ENCODE peak calls at places on chromosomes 12 and 14, in six cellular contexts. I is lung, W is heart left ventricle, B is uterus, A is suprapubic skin, J is tibial nerve. E is an unnamed sample.

GRCh38 chr12:109197327-109197726 is 80.9 kb downstream of the ACACB start:
- DNase-seq in B (no peak), W (no peak), I (no peak), A (no peak), J (no peak), E (no peak)

GRCh38 chr12:3667485-3667884 is 85.4 kb downstream of the CRACR2A start:
- DNase-seq in A (no peak), J (no peak), I (no peak), B (no peak), W (no peak), E (no peak)

GRCh38 chr12:127400231-127400630 is 866.7 kb upstream of the TMEM132C start:
- DNase-seq in B (no peak), A (no peak), I (no peak), W (no peak), J (no peak), E (no peak)

GRCh38 chr14:22564463-22564862 is 24.6 kb downstream of the DAD1 start:
- DNase-seq in B (no peak), A (no peak), J (no peak), W (no peak), I (no peak), E (no peak)

GRCh38 chr12:325886-326285 is 63.2 kb downstream of the KDM5A start:
- DNase-seq in A (no peak), B (no peak), I (no peak), J (no peak), W (no peak), E (no peak)

GRCh38 chr12:110745632-110746284 is 3.1 kb upstream of the PPP1CC start:
- DNase-seq in W (no peak), A (no peak), J (no peak), B (no peak), I (no peak), E (no peak)

GRCh38 chr12:64679487-64679983 is 69.2 kb downstream of the RASSF3 start:
- DNase-seq in A (peak; percentile 87), J (peak; percentile 52), I (peak; percentile 72), W (peak; percentile 84), B (peak; percentile 73), E (peak; percentile 60)

GRCh38 chr14:103372552-103373304 is 12.5 kb upstream of the MARK3 start:
- DNase-seq in W (no peak), A (no peak), J (no peak), I (no peak), B (no peak), E (no peak)

GRCh38 chr12:100795193-100796179 is 910 bp downstream of the ANO4 start:
- DNase-seq in I (no peak), W (no peak), A (no peak), J (no peak), B (no peak), E (no peak)

GRCh38 chr14:63388766-63389431 is 70.2 kb upstream of the GPHB5 start:
- DNase-seq in A (no peak), J (peak; percentile 28), B (peak; percentile 38), I (peak; percentile 56), W (peak; percentile 70), E (peak; percentile 62)

GRCh38 chr12:112838731-112839130 is 47.2 kb downstream of the RPH3A start:
- DNase-seq in A (peak; percentile 47), B (no peak), J (no peak), I (no peak), W (no peak), E (no peak)

GRCh38 chr12:94998322-94998721 is 5.2 kb downstream of the NDUFA12 start:
- DNase-seq in W (no peak), B (no peak), I (no peak), A (no peak), J (no peak), E (no peak)

GRCh38 chr12:116714175-116714574 is 23.7 kb downstream of the SPRING1 start:
- DNase-seq in B (no peak), J (no peak), A (peak; percentile 80), I (no peak), W (no peak), E (no peak)

GRCh38 chr12:116710367-116710766 is 27.5 kb downstream of the SPRING1 start:
- DNase-seq in W (no peak), I (no peak), B (no peak), A (no peak), J (no peak), E (no peak)

GRCh38 chr12:116712458-116713303 is 25.2 kb downstream of the SPRING1 start:
- DNase-seq in I (no peak), B (no peak), W (no peak), A (peak; percentile 71), J (no peak), E (no peak)

GRCh38 chr12:116717466-116718457 is 20.1 kb downstream of the SPRING1 start:
- DNase-seq in A (peak; percentile 89), J (peak; percentile 49), W (peak; percentile 81), I (no peak), B (peak; percentile 65), E (peak; percentile 71)

GRCh38 chr12:116713529-116713928 is 24.3 kb downstream of the SPRING1 start:
- DNase-seq in B (no peak), A (no peak), I (no peak), W (no peak), J (no peak), E (no peak)
- TF ChIP-seq CTCF in B (no peak), A (no peak), I (no peak), W (no peak), J (no peak), E (no peak)

DNA sequence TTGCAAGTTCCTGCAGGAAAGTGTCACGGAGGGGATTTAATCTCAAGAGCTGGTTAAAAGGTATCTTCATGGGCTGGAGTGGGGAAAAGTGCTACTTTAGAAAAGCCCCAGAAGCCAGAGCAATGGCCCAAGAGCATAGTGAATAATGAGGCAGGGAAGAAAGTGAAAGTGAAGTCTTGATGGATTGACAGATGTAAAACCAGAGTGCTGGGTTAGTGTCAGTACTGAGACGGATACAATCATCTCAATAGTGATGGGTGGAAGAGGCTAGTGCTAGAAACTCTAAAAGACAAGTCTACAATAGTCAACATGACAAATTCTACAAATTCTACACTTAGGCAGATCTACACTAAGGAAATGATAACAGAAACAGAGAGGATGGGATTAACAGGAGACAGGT is 68.1 kb downstream of the CIT start:
- DNase-seq in B (no peak), A (no peak), J (no peak), W (no peak), I (no peak), E (no peak)
- H3K27ac ChIP-seq in B (no peak overlapping the region), A (no peak overlapping the region), J (peak overlapping the region; percentile 32), W (no peak overlapping the region), I (no peak overlapping the region), E (no peak overlapping the region)

GRCh38 chr14:91780452-91780851 is 48.6 kb upstream of the CATSPERB start:
- DNase-seq in W (no peak), B (no peak), A (no peak), J (no peak), I (no peak), E (no peak)

GRCh38 chr14:91786188-91786587 is 54.3 kb upstream of the CATSPERB start:
- DNase-seq in A (no peak), W (no peak), I (no peak), J (no peak), B (no peak), E (no peak)
- TF ChIP-seq CTCF in A (no peak), W (no peak), I (no peak), J (no peak), B (no peak), E (no peak)

GRCh38 chr14:52700701-52701172 is 5.4 kb upstream of the ERO1A start:
- DNase-seq in A (no peak), B (no peak), I (no peak), W (no peak), J (no peak), E (no peak)
- H3K27ac ChIP-seq in A (no peak overlapping the region), B (no peak overlapping the region), I (no peak overlapping the region), W (peak overlapping the region; percentile 4), J (no peak overlapping the region), E (peak overlapping the region; percentile 3)

DNA sequence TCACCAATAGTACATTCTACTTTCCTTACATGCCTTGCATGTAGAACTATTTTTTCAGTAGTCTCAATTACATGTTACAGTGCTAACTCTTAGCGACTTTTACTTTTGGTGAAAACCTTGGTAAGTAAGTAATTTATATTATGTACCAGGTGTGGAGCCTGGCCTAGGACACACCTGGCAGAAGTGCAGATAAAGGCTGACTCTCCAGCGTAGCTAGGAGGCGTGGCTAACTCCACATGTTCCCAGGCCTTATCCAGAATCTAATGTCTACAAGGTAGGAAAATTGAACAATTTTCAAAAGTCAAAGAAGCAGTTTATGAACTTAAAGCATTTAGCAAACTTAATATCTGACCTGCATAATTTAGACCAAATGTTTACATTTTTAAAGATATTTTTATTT is 157.4 kb downstream of the DHRS2 start:
- DNase-seq in A (no peak), I (no peak), J (no peak), W (no peak), B (no peak), E (no peak)
- TF ChIP-seq CTCF in A (no peak), I (no peak), J (no peak), W (no peak), B (no peak), E (no peak)

GRCh38 chr12:55847033-55847432 is 4.3 kb upstream of the MMP19 start:
- DNase-seq in W (no peak), B (peak; percentile 61), A (no peak), I (no peak), J (no peak), E (no peak)
- H3K27ac ChIP-seq in W (peak overlapping the region; percentile 83), B (peak overlapping the region; percentile 99), A (peak overlapping the region; percentile 97), I (peak overlapping the region; percentile 37), J (peak overlapping the region; percentile 95), E (peak overlapping the region; percentile 56)

E was measured in thyroid gland.